ENCODE peak calls at places on chromosomes 6 and 20, in ten cellular contexts. R is naive thymus-derived CD4-positive, alpha-beta T cell; F is adrenal gland; S is MM.1S; T is aorta; V is HCT116; Q is iPS DF 6.9; L is neural progenitor cell; A is hepatocyte; X is heart left ventricle. E is an unnamed sample. For H3K4me1, the result is how much of the 10 kb centered on the place peaks cover.

GRCh38 chr6:45655630-45656422 is 278.1 kb upstream of the SUPT3H start:
- DNase-seq in F (no peak), S (no peak), Q (no peak), T (no peak), R (no peak), L (no peak), X (no peak), V (peak), A (peak), E (no peak)

GRCh38 chr6:90098025-90098474 is 198.6 kb downstream of the BACH2 start:
- DNase-seq in V (no peak), T (peak), F (peak), S (no peak), X (peak), L (no peak), R (no peak), Q (no peak), A (peak), E (peak)

GRCh38 chr20:44784688-44785087 is 25.7 kb downstream of the RIMS4 start:
- DNase-seq in A (no peak), R (no peak), S (no peak), Q (no peak), V (no peak), X (no peak), T (no peak), F (no peak), L (no peak), E (no peak)

GRCh38 chr20:58010666-58011065 is 217.8 kb downstream of the ANKRD60 start:
- DNase-seq in X (no peak), Q (no peak), V (no peak), F (no peak), R (no peak), A (no peak), S (no peak), L (no peak), T (no peak), E (peak)

GRCh38 chr20:39851459-39851858 is 837.6 kb downstream of the MAFB start:
- DNase-seq in Q (no peak), A (no peak), L (no peak), V (no peak), T (no peak), R (no peak), F (no peak), X (no peak), S (no peak), E (no peak)

GRCh38 chr6:124057448-124057847 is 253.8 kb downstream of the NKAIN2 start:
- DNase-seq in S (no peak), Q (no peak), L (no peak), A (no peak), F (no peak), T (no peak), V (no peak), X (no peak), R (no peak), E (no peak)

GRCh38 chr6:155117266-155117665 is 122.2 kb downstream of the TIAM2 start:
- DNase-seq in S (no peak), F (no peak), V (no peak), Q (no peak), R (no peak), A (no peak), T (no peak), L (no peak), X (no peak), E (no peak)

GRCh38 chr6:11732036-11732545 is 46.5 kb downstream of the ADTRP start:
- DNase-seq in T (peak), A (no peak), F (peak), Q (no peak), R (no peak), L (no peak), V (no peak), S (peak), X (peak), E (peak)

GRCh38 chr20:37571033-37571432 is 43.4 kb upstream of the BLCAP start:
- DNase-seq in S (no peak), X (no peak), L (no peak), A (no peak), Q (no peak), V (no peak), T (no peak), R (no peak), F (no peak), E (no peak)

GRCh38 chr6:82251942-82252341 is 4.4 kb upstream of the IBTK start:
- DNase-seq in Q (no peak), X (no peak), V (peak), S (peak), A (peak), F (no peak), R (peak), T (no peak), L (peak), E (no peak)

GRCh38 chr6:110665600-110665999 is 149.7 kb downstream of the CDK19 start:
- DNase-seq in X (no peak), R (no peak), T (no peak), S (no peak), Q (no peak), F (no peak), L (no peak), A (no peak), V (no peak), E (no peak)
- H3K4me1 ChIP-seq in X (under half), R (under half), T (under half), S (under half), Q (under half), F (under half), L (under half), A (under half), V (under half), E (under half)

DNA sequence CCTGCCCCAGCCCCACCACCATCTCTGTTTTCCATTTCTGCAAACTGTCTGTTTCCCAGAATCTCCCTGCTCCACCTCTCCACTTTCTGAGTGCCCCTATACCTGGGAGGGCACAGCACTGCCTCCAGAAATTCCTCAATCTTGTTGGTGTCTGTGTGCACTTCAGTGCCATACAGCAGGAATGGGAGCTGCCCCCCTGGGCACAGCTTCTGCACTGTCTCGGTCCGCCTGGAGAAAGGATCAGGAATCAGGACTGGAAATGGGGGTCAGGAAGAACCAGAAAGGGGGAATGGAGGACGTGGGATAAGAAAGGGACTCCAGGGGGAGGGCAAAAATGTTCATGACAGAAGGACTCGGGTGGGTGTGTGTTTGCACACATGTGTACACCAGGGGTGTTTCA is 2.6 kb downstream of the CLIC1 start:
- DNase-seq in F (no peak), T (no peak), X (no peak), R (no peak), A (no peak), V (no peak), S (no peak), Q (no peak), L (no peak), E (no peak)
- H3K4me1 ChIP-seq in F (half or more), T (under half), X (under half), R (under half), A (under half), V (under half), S (under half), Q (under half), L (under half), E (half or more)

DNA sequence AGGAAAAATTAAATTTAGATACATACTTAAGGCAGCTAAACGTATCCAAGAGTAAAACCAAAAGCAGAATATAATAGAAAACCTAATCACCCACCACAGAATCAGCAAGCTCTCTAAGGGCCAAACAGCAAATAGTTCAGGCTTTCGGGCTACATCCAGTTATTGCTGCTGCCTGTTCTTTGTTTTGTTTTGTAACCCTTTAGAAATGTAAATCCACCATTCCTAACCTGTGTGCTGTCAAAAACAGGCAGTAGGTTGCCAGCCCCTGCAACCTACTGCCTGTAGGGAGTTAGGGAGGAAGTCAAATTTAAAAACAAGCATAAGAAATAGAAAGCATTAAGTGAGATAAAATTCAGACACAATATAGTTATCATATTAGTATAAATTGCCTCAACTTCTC is 225.9 kb downstream of the PTPRT start:
- DNase-seq in V (no peak), S (no peak), F (no peak), T (no peak), X (no peak), A (no peak), Q (no peak), R (no peak), L (no peak), E (no peak)
- H3K4me1 ChIP-seq in V (under half), S (under half), F (under half), T (under half), X (under half), A (under half), Q (under half), R (under half), L (under half), E (under half)

GRCh38 chr20:2109425-2110210 is 8.0 kb downstream of the STK35 start:
- DNase-seq in S (no peak), X (peak), R (no peak), V (no peak), F (peak), A (peak), Q (no peak), L (no peak), T (no peak), E (no peak)

GRCh38 chr20:2108498-2108897 is 6.9 kb downstream of the STK35 start:
- DNase-seq in F (no peak), A (no peak), X (no peak), L (no peak), T (no peak), S (no peak), V (no peak), R (no peak), Q (no peak), E (no peak)

GRCh38 chr20:2104236-2104635 is 2.6 kb downstream of the STK35 start:
- DNase-seq in F (no peak), X (no peak), S (no peak), T (no peak), L (no peak), R (no peak), Q (no peak), V (no peak), A (no peak), E (no peak)

GRCh38 chr20:2112910-2113309 is 11.3 kb downstream of the STK35 start:
- DNase-seq in L (no peak), F (no peak), S (no peak), Q (no peak), A (no peak), X (no peak), T (no peak), V (no peak), R (no peak), E (no peak)

GRCh38 chr20:2108987-2109386 is 7.4 kb downstream of the STK35 start:
- DNase-seq in X (no peak), A (peak), L (no peak), F (peak), T (no peak), S (no peak), R (no peak), Q (no peak), V (peak), E (no peak)
- H3K4me1 ChIP-seq in X (half or more), A (under half), L (under half), F (half or more), T (under half), S (under half), R (half or more), Q (under half), V (under half), E (half or more)

GRCh38 chr20:17648782-17649730 is 33.0 kb downstream of the RRBP1 start:
- DNase-seq in Q (no peak), A (no peak), L (peak), V (no peak), X (no peak), F (no peak), R (peak), T (no peak), S (no peak), E (peak)
- H3K4me1 ChIP-seq in Q (under half), A (half or more), L (under half), V (under half), X (under half), F (half or more), R (under half), T (under half), S (under half), E (half or more)

E was measured in suprapubic skin.